ENCODE peak calls at places on chromosomes 2 and 18, in four cellular contexts. G is lower lobe of right lung, W is tibial nerve, A is GM20000. V is an unnamed sample.

GRCh38 chr2:62653582-62654422 is 51.7 kb upstream of the EHBP1 start:
- DNase-seq in G (no peak), W (no peak), A (no peak), V (no peak)

GRCh38 chr2:238097988-238098853 is 1.9 kb upstream of the ESPNL start:
- DNase-seq in G (peak; percentile 71), W (peak; percentile 63), A (peak; percentile 93), V (no peak)

GRCh38 chr18:10027461-10027860 is 113.6 kb downstream of the VAPA start:
- DNase-seq in G (no peak), W (no peak), A (no peak), V (no peak)

GRCh38 chr18:68725341-68725740 is 10.4 kb upstream of the TMX3 start:
- DNase-seq in G (no peak), W (no peak), A (no peak), V (no peak)

GRCh38 chr2:212318636-212319035 is 220.0 kb downstream of the ERBB4 start:
- DNase-seq in G (no peak), W (no peak), A (no peak), V (no peak)

GRCh38 chr2:102250278-102250821 is 61.0 kb upstream of the IL1RL1 start:
- DNase-seq in G (no peak), W (no peak), A (no peak), V (no peak)

GRCh38 chr2:108983610-108984009 is 5.4 kb downstream of the EDAR start:
- DNase-seq in G (no peak), W (no peak), A (no peak), V (no peak)

GRCh38 chr2:367246-367645 is 79.4 kb upstream of the ALKAL2 start:
- DNase-seq in G (no peak), W (no peak), A (no peak), V (no peak)

GRCh38 chr2:88815243-88816096 is 124.0 kb downstream of the RPIA start:
- DNase-seq in G (no peak), W (no peak), A (no peak), V (no peak)

GRCh38 chr2:54927085-54927750 is 123.0 kb downstream of the RTN4 start:
- DNase-seq in G (no peak), W (no peak), A (no peak), V (no peak)

GRCh38 chr2:175057078-175057685 is 52.0 kb upstream of the CHN1 start:
- DNase-seq in G (no peak), W (no peak), A (no peak), V (no peak)

GRCh38 chr2:179898873-179899272 is 37.5 kb upstream of the ZNF385B start:
- DNase-seq in G (no peak), W (no peak), A (peak; percentile 16), V (no peak)

GRCh38 chr2:9985531-9985930 is 34.0 kb downstream of the GRHL1 start:
- DNase-seq in G (no peak), W (no peak), A (no peak), V (no peak)

GRCh38 chr2:179106342-179107178 is 56.6 kb upstream of the CCDC141 start:
- DNase-seq in G (no peak), W (peak; percentile 61), A (no peak), V (no peak)

GRCh38 chr18:48846423-48846932 is 104.3 kb downstream of the SMAD7 start:
- DNase-seq in G (no peak), W (no peak), A (no peak), V (no peak)
- TF ChIP-seq CTCF in G (no peak), W (no peak), A (no peak), V (no peak)

DNA sequence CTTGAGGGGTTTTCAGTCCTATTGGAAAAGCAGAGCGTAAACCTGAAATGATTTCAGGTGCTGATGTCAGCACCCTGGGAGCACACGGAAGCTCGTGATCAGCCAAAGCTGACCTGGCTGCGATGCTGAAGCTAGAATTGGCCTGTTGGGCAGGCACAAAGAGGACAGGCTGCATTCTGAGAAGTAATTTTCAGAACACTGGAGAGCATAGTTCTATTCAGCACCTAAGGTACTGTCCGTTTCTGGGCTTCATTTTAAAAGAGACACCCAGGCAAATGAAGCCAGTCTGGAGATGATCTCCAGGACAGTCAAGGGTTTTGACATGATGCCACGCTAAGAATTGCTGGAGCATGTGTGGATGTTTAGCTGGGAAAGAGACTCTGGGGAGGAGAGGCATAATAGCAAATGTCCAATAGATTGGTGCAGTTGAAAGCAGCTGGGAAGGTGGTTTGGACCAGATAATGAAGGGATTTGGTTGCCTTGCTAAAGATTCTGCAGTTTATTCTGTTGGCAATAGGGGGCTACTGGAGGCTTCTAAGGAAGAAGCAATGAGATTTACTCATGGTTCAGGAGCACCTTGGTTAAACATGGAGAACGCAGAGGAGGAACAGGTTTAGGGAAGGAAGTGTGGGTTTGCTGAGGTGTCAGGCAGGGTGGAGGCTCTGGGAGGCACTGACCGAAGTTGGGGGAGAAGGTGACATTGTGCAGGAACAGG is 86.6 kb downstream of the ACOXL start:
- DNase-seq in G (no peak), W (no peak), A (no peak), V (no peak)
- TF ChIP-seq CTCF in G (no peak), W (no peak), A (no peak), V (no peak)

DNA sequence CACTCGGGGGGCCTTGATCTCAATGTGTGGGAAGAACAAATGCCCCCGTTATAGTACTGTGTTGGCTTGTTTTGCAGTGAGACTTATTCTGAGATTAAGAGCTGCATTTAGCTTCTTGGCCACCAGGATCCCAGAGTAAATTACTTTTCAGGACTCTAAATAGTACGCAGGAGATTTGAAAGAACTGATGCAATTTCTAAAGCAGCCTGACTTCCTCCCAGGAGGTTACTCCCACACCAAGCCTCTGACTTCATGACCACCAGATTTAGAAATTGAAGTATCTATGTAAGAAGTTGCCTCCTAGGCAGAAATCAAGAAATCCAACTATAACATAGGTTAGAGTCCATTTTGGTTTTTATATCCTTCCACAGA is 67.0 kb downstream of the FEZ2 start:
- DNase-seq in G (no peak), W (no peak), A (peak; percentile 28), V (no peak)
- TF ChIP-seq CTCF in G (no peak), W (no peak), A (no peak), V (no peak)

GRCh38 chr2:17177094-17177493 is 341.1 kb downstream of the RAD51AP2 start:
- DNase-seq in G (no peak), W (no peak), A (no peak), V (no peak)

GRCh38 chr2:17166506-17166905 is 351.7 kb downstream of the RAD51AP2 start:
- DNase-seq in G (no peak), W (no peak), A (no peak), V (no peak)

DNA sequence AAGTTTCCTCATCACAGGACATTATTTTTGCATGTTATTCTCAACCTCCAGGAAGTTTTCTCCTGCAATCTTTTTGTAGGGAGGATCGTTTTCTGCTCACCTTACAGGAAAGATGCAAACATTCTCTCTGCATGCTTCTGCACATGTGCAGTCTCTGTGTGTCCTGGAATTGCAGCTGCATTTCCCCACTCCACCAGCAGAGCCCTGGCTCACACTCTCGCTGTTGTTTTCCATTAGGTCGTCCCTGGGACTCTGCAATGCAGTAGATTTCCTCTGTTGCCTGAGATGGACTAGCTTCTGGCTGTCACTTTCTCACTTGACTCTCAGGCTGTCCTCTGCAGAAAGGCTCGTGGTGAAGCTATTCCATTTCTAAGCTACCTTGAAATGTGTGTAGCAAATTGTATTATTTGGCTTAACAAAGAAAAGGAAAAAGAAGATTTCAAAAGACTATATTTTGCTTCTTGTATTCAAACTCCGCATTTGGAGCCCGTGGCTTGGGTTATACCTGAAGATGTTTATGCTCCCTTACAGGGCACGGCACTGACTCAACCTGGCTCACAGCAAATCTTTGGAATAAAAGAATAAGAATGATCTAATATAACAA is 346.7 kb downstream of the RAD51AP2 start:
- DNase-seq in G (no peak), W (no peak), A (no peak), V (no peak)
- TF ChIP-seq CTCF in G (peak; percentile 55), W (peak; percentile 23), A (peak; percentile 25), V (no peak)

GRCh38 chr18:48609820-48610815 is 71.3 kb downstream of the CTIF start:
- DNase-seq in G (no peak), W (no peak), A (no peak), V (no peak)

GRCh38 chr18:48608581-48608980 is 69.8 kb downstream of the CTIF start:
- DNase-seq in G (no peak), W (no peak), A (no peak), V (no peak)

GRCh38 chr18:48605408-48605845 is 66.6 kb downstream of the CTIF start:
- DNase-seq in G (no peak), W (no peak), A (peak; percentile 57), V (no peak)

GRCh38 chr18:48609114-48609513 is 70.3 kb downstream of the CTIF start:
- DNase-seq in G (no peak), W (no peak), A (no peak), V (no peak)

DNA sequence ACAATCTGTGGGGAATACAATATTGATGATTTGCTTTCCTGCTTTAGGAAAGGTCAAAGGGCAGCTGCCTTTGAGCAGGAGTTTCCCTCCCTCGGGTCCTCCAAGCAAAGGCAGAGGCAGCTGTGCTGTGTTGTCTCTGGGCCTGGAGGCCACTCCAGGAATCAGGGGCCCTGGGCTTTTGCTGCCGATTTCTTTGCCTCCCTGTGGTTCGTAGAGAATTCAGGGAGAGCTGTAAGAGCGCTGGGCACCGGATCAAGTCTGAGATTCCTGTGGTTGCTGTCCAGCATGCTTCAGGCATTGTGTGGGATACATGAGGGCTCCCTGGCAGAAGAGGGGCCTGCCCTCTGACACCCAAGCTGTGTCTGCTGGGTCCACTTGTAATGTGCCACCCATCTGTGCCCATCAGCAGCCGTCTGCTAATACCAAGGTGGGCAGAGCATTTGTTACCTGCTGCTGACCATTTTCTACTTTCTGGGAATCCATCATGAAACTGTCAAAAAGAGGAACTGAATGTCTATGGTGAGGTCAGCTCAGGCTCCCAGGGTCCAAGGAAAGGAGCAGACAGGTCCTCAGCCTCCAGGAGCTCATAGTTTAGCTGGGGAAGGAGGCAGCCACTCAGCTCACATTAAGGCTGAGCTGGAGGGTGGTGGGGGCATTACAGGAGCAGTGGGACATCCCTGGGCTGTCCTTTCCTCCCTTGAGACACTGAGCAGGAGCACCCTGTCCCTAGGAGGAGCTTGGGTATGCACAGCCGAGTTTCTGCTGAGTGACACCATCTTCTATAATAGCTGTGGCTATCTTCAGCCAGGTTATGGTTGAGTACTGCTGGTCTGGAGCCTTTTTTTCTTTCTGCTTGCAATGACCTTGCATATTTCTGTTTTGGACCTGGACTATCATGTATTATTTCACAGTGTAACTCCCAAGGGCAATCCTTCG is 68.5 kb downstream of the CTIF start:
- DNase-seq in G (no peak), W (peak; percentile 64), A (no peak), V (no peak)
- TF ChIP-seq CTCF in G (no peak), W (no peak), A (no peak), V (no peak)

GRCh38 chr18:40938615-40939014 is 1016.4 kb upstream of the PIK3C3 start:
- DNase-seq in G (no peak), W (no peak), A (no peak), V (no peak)

GRCh38 chr18:40937386-40937785 is 1017.6 kb upstream of the PIK3C3 start:
- DNase-seq in G (no peak), W (no peak), A (no peak), V (no peak)

GRCh38 chr18:40939636-40940035 is 1015.4 kb upstream of the PIK3C3 start:
- DNase-seq in G (no peak), W (no peak), A (no peak), V (no peak)

GRCh38 chr18:40932862-40933261 is 1022.2 kb upstream of the PIK3C3 start:
- DNase-seq in G (no peak), W (no peak), A (no peak), V (no peak)

DNA sequence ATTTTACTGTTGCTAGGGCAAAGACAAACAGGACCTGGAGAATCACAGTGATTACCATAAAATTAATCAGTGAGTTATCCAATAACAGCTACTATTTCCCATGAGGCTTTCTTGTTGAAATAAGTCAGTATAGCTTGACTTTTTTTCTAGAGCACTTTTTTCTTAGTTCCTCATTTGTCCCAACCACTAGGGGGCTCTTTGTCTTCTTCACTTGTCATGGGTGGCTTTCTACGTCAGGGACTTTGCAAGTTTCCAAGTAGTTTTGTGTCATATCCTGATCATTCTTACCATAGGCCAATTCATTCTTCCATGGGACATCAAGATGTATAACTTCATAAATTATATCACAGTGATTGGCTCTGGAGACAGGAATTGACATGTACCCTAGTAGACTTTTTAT is 1019.6 kb upstream of the PIK3C3 start:
- DNase-seq in G (no peak), W (no peak), A (peak; percentile 18), V (no peak)
- TF ChIP-seq CTCF in G (peak; percentile 8), W (no peak), A (no peak), V (no peak)